ENCODE peak calls at places on chromosomes 5 and 9, in five cellular contexts. One of them, this sample, is unnamed.

GRCh38 chr9:21711504-21711903 is 90.9 kb upstream of the MTAP start:
- DNase-seq in activated CD8-positive, alpha-beta memory T cell treated with anti-CD3 and anti-CD28 coated beads for 24 hours: no peak
- DNase-seq in NCI-H1105 treated with DMSO at 0.1 percent for 48 hours: no peak
- DNase-seq in LHCN-M2: peak; percentile 12
- DNase-seq in activated gamma-delta T cell: no peak
- DNase-seq in this sample: no peak

GRCh38 chr9:31597977-31598376 is 786.5 kb upstream of the ACO1 start:
- DNase-seq in activated gamma-delta T cell: no peak
- DNase-seq in NCI-H1105 treated with DMSO at 0.1 percent for 48 hours: no peak
- DNase-seq in LHCN-M2: peak; percentile 74
- DNase-seq in activated CD8-positive, alpha-beta memory T cell treated with anti-CD3 and anti-CD28 coated beads for 24 hours: no peak
- DNase-seq in this sample: no peak

GRCh38 chr5:111278824-111279504 is 54.8 kb downstream of the CAMK4 start:
- DNase-seq in activated CD8-positive, alpha-beta memory T cell treated with anti-CD3 and anti-CD28 coated beads for 24 hours: peak; percentile 98
- DNase-seq in LHCN-M2: peak; percentile 26
- DNase-seq in activated gamma-delta T cell: peak; percentile 28
- DNase-seq in NCI-H1105 treated with DMSO at 0.1 percent for 48 hours: no peak
- DNase-seq in this sample: peak; percentile 62

GRCh38 chr5:57209316-57210040 is 35.6 kb downstream of the GPBP1 start:
- DNase-seq in LHCN-M2: peak; percentile 7
- DNase-seq in activated CD8-positive, alpha-beta memory T cell treated with anti-CD3 and anti-CD28 coated beads for 24 hours: no peak
- DNase-seq in NCI-H1105 treated with DMSO at 0.1 percent for 48 hours: no peak
- DNase-seq in activated gamma-delta T cell: no peak
- DNase-seq in this sample: no peak

GRCh38 chr5:32379421-32379820 is 65.1 kb downstream of the ZFR start:
- DNase-seq in NCI-H1105 treated with DMSO at 0.1 percent for 48 hours: no peak
- DNase-seq in activated CD8-positive, alpha-beta memory T cell treated with anti-CD3 and anti-CD28 coated beads for 24 hours: no peak
- DNase-seq in activated gamma-delta T cell: no peak
- DNase-seq in LHCN-M2: no peak
- DNase-seq in this sample: no peak

GRCh38 chr9:655875-656274 is 185.6 kb upstream of the DMRT1 start:
- DNase-seq in activated gamma-delta T cell: no peak
- DNase-seq in LHCN-M2: no peak
- DNase-seq in activated CD8-positive, alpha-beta memory T cell treated with anti-CD3 and anti-CD28 coated beads for 24 hours: no peak
- DNase-seq in NCI-H1105 treated with DMSO at 0.1 percent for 48 hours: no peak
- DNase-seq in this sample: peak; percentile 47

GRCh38 chr5:172107606-172108005 is 80.4 kb downstream of the STK10 start:
- DNase-seq in NCI-H1105 treated with DMSO at 0.1 percent for 48 hours: no peak
- DNase-seq in activated gamma-delta T cell: no peak
- DNase-seq in LHCN-M2: peak; percentile 79
- DNase-seq in activated CD8-positive, alpha-beta memory T cell treated with anti-CD3 and anti-CD28 coated beads for 24 hours: no peak
- DNase-seq in this sample: no peak

GRCh38 chr9:69945671-69946141 is 97.9 kb upstream of the MAMDC2 start:
- DNase-seq in activated CD8-positive, alpha-beta memory T cell treated with anti-CD3 and anti-CD28 coated beads for 24 hours: no peak
- DNase-seq in LHCN-M2: peak; percentile 55
- DNase-seq in NCI-H1105 treated with DMSO at 0.1 percent for 48 hours: no peak
- DNase-seq in activated gamma-delta T cell: no peak
- DNase-seq in this sample: no peak

GRCh38 chr9:97315550-97315949 is 8.1 kb downstream of the CCDC180 start:
- DNase-seq in NCI-H1105 treated with DMSO at 0.1 percent for 48 hours: no peak
- DNase-seq in activated gamma-delta T cell: no peak
- DNase-seq in LHCN-M2: no peak
- DNase-seq in activated CD8-positive, alpha-beta memory T cell treated with anti-CD3 and anti-CD28 coated beads for 24 hours: no peak
- DNase-seq in this sample: no peak

GRCh38 chr5:54469655-54470054 is 14.2 kb downstream of the HSPB3 start:
- DNase-seq in LHCN-M2: peak; percentile 38
- DNase-seq in activated gamma-delta T cell: no peak
- DNase-seq in NCI-H1105 treated with DMSO at 0.1 percent for 48 hours: no peak
- DNase-seq in activated CD8-positive, alpha-beta memory T cell treated with anti-CD3 and anti-CD28 coated beads for 24 hours: no peak
- DNase-seq in this sample: no peak

GRCh38 chr5:75012748-75013147 is 39.6 kb downstream of the GCNT4 start:
- DNase-seq in NCI-H1105 treated with DMSO at 0.1 percent for 48 hours: no peak
- DNase-seq in activated CD8-positive, alpha-beta memory T cell treated with anti-CD3 and anti-CD28 coated beads for 24 hours: no peak
- DNase-seq in LHCN-M2: no peak
- DNase-seq in activated gamma-delta T cell: no peak
- DNase-seq in this sample: no peak